ENCODE peak calls at places on chromosomes 7 and 10, in five cellular contexts. Y is RCC 7860, F is A172, Q is GM12865, O is SK-N-SH. X is an unnamed sample.

GRCh38 chr10:70324341-70324861 is 40.6 kb upstream of the NPFFR1 start:
- DNase-seq in O (no peak), F (no peak), Q (peak; percentile 27), Y (no peak), X (no peak)

GRCh38 chr7:106196460-106197021 is 84.4 kb upstream of the SYPL1 start:
- DNase-seq in Y (no peak), F (no peak), Q (no peak), O (no peak), X (no peak)

GRCh38 chr10:12549297-12549696 is 199.9 kb downstream of the CAMK1D start:
- DNase-seq in Y (no peak), Q (peak; percentile 11), O (no peak), F (no peak), X (no peak)

GRCh38 chr7:93977551-93977950 is 26.6 kb downstream of the BET1 start:
- DNase-seq in Q (no peak), O (no peak), F (no peak), Y (no peak), X (no peak)

GRCh38 chr7:133829336-133829897 is 297.7 kb upstream of the LRGUK start:
- DNase-seq in O (no peak), Y (peak; percentile 97), F (peak; percentile 70), Q (no peak), X (no peak)

GRCh38 chr10:111338798-111339197 is 262.0 kb downstream of the ADRA2A start:
- DNase-seq in O (no peak), Y (no peak), F (no peak), Q (peak; percentile 69), X (no peak)

GRCh38 chr10:34089294-34089693 is 725.8 kb downstream of the PARD3 start:
- DNase-seq in F (no peak), O (no peak), Y (no peak), Q (no peak), X (no peak)

GRCh38 chr10:15106352-15107013 is 9.3 kb downstream of the RPP38 start:
- DNase-seq in Y (peak; percentile 56), F (peak; percentile 72), Q (peak; percentile 75), O (peak; percentile 71), X (no peak)

GRCh38 chr10:131536676-131537075 is 225.2 kb upstream of the TCERG1L start:
- DNase-seq in Y (no peak), Q (no peak), O (no peak), F (no peak), X (no peak)

GRCh38 chr7:18770154-18770807 is 274.7 kb downstream of the HDAC9 start:
- DNase-seq in Y (peak; percentile 83), Q (no peak), F (peak; percentile 78), O (no peak), X (no peak)

GRCh38 chr7:43385856-43386255 is 197.1 kb upstream of the STK17A start:
- DNase-seq in O (no peak), Y (peak; percentile 40), F (peak; percentile 43), Q (no peak), X (no peak)

GRCh38 chr10:74910604-74911355 is 84.4 kb downstream of the KAT6B start:
- DNase-seq in Q (no peak), Y (no peak), O (no peak), F (no peak), X (no peak)

GRCh38 chr10:59393349-59393748 is 31.0 kb upstream of the FAM13C start:
- DNase-seq in Y (peak; percentile 38), Q (no peak), F (no peak), O (no peak), X (no peak)

GRCh38 chr7:88040694-88041093 is 106.6 kb downstream of the ADAM22 start:
- DNase-seq in Y (peak; percentile 63), F (peak; percentile 45), O (peak; percentile 10), Q (no peak), X (no peak)

GRCh38 chr10:132146271-132146671 is 40.5 kb upstream of the DPYSL4 start:
- DNase-seq in F (no peak), O (no peak), Y (no peak), Q (no peak), X (no peak)

GRCh38 chr7:37052673-37053072 is 328.4 kb upstream of the AOAH start:
- DNase-seq in Q (peak; percentile 13), Y (no peak), O (no peak), F (peak; percentile 71), X (peak; percentile 23)

GRCh38 chr7:32479574-32480200 is 10.5 kb downstream of the LSM5 start:
- DNase-seq in O (peak; percentile 66), F (peak; percentile 68), Q (peak; percentile 59), Y (peak; percentile 51), X (peak; percentile 7)

GRCh38 chr7:16529697-16530096 is 3.1 kb downstream of the LRRC72 start:
- DNase-seq in O (no peak), F (no peak), Q (no peak), Y (no peak), X (no peak)

GRCh38 chr7:41035788-41036187 is 667.1 kb downstream of the INHBA start:
- DNase-seq in Q (no peak), F (no peak), O (no peak), Y (no peak), X (no peak)

GRCh38 chr10:69125554-69125953 is 1.6 kb downstream of the VPS26A start:
- DNase-seq in Q (no peak), O (no peak), F (no peak), Y (no peak), X (no peak)

GRCh38 chr10:129758591-129759021 is 205.5 kb downstream of the EBF3 start:
- DNase-seq in O (no peak), F (no peak), Q (no peak), Y (no peak), X (no peak)

GRCh38 chr7:142323706-142324105 is 65.8 kb upstream of the PRSS58 start:
- DNase-seq in O (peak; percentile 49), Y (no peak), Q (peak; percentile 10), F (peak; percentile 27), X (peak; percentile 30)

GRCh38 chr7:4681922-4682620 is at the start of gene FOXK1:
- DNase-seq in O (peak; percentile 99), Q (peak; percentile 89), Y (peak; percentile 46), F (no peak), X (no peak)

X was measured in iPS DF 19.7.